ENCODE peak calls at places on chromosomes 6 and 20, in five cellular contexts. H is esophagus squamous epithelium, E is GM23338, G is fibroblast of villous mesenchyme, U is heart left ventricle. J is an unnamed sample.

GRCh38 chr6:19050765-19051164 is 663.6 kb downstream of the RNF144B start:
- DNase-seq in H (no peak), E (no peak), G (no peak), U (no peak), J (no peak)

GRCh38 chr6:14200047-14200446 is 82.5 kb downstream of the CD83 start:
- DNase-seq in H (no peak), E (no peak), G (peak; percentile 8), U (no peak), J (peak; percentile 58)

GRCh38 chr6:163585932-163586437 is 171.5 kb downstream of the QKI start:
- DNase-seq in H (no peak), E (no peak), G (peak; percentile 93), U (peak; percentile 54), J (peak; percentile 95)

GRCh38 chr20:13788167-13788834 is 3.5 kb downstream of the NDUFAF5 start:
- DNase-seq in H (no peak), E (peak; percentile 77), G (peak; percentile 70), U (no peak), J (peak; percentile 90)

GRCh38 chr20:44234566-44235317 is 12.4 kb upstream of the GDAP1L1 start:
- DNase-seq in H (no peak), E (no peak), G (peak; percentile 3), U (no peak), J (no peak)

GRCh38 chr6:40587240-40588069 is at the start of gene LRFN2:
- DNase-seq in H (no peak), E (peak; percentile 90), G (peak; percentile 56), U (peak; percentile 49), J (peak; percentile 75)

GRCh38 chr20:62362991-62363919 is 3.9 kb downstream of the LAMA5 start:
- DNase-seq in H (no peak), E (peak; percentile 63), G (no peak), U (peak; percentile 20), J (no peak)

GRCh38 chr6:83430606-83431544 is at the start of gene ME1:
- DNase-seq in H (no peak), E (peak; percentile 79), G (peak; percentile 83), U (peak; percentile 77), J (peak; percentile 77)

GRCh38 chr6:45946352-45946751 is 69.3 kb downstream of the CLIC5 start:
- DNase-seq in H (no peak), E (peak; percentile 59), G (peak; percentile 91), U (peak; percentile 46), J (peak; percentile 83)

GRCh38 chr6:137233561-137234504 is 14.6 kb upstream of the IFNGR1 start:
- DNase-seq in H (no peak), E (no peak), G (peak; percentile 86), U (peak; percentile 59), J (peak; percentile 92)

GRCh38 chr20:1388706-1389483 is 4.0 kb downstream of the FKBP1A start:
- DNase-seq in H (no peak), E (no peak), G (peak; percentile 45), U (no peak), J (no peak)

GRCh38 chr20:10667077-10667401 is 6.8 kb downstream of the JAG1 start:
- DNase-seq in H (no peak), E (no peak), G (no peak), U (peak; percentile 60), J (no peak)

GRCh38 chr6:136979206-136979605 is 57.1 kb downstream of the SLC35D3 start:
- DNase-seq in H (no peak), E (no peak), G (no peak), U (no peak), J (no peak)

GRCh38 chr6:149264629-149265028 is 52.9 kb upstream of the TAB2 start:
- DNase-seq in H (no peak), E (no peak), G (no peak), U (no peak), J (no peak)

GRCh38 chr6:31466466-31466865 is 31.5 kb upstream of the MICB start:
- DNase-seq in H (no peak), E (no peak), G (no peak), U (no peak), J (no peak)
- H3K4me3 ChIP-seq in H (no peak overlapping the region), E (no peak overlapping the region), G (no peak overlapping the region), U (no peak overlapping the region), J (no peak overlapping the region)

GRCh38 chr20:47217482-47218446 is 138.7 kb downstream of the ZMYND8 start:
- DNase-seq in H (no peak), E (no peak), G (no peak), U (no peak), J (no peak)

GRCh38 chr20:47216819-47217410 is 139.6 kb downstream of the ZMYND8 start:
- DNase-seq in H (no peak), E (no peak), G (no peak), U (no peak), J (no peak)

GRCh38 chr20:47221036-47221625 is 135.4 kb downstream of the ZMYND8 start:
- DNase-seq in H (no peak), E (no peak), G (no peak), U (no peak), J (no peak)

GRCh38 chr20:47222728-47223127 is 133.8 kb downstream of the ZMYND8 start:
- DNase-seq in H (no peak), E (no peak), G (no peak), U (no peak), J (no peak)

DNA sequence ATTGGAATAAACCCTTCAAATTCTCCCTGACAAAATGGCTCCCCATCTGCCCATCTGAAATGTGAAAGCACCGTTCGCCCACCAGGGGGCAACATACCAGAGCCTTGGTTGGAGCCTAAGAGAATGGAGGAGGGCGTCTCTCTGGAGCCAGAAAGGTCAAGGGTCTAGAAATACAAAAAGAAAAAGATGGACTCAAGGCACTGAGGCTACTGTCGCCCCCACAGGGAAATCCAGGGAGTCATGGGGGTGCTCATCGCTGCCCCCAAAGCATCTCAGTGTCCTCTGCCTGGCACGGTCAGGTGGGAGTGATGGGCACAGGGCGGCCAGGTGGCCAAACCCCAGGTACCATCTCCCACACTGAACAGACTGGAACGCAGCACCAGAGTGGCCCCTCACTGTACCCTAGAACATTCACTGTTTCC is 136.3 kb downstream of the ZMYND8 start:
- DNase-seq in H (no peak), E (peak; percentile 85), G (peak; percentile 22), U (no peak), J (peak; percentile 59)
- TF ChIP-seq CTCF in H (peak; percentile 40), E (peak; percentile 92), G (peak; percentile 70), U (no peak), J (peak; percentile 80)

GRCh38 chr6:33324139-33324538 is 6.6 kb upstream of the ZBTB22 start:
- DNase-seq in H (no peak), E (no peak), G (no peak), U (no peak), J (no peak)
- H3K4me3 ChIP-seq in H (peak overlapping the region; percentile 86), E (peak overlapping the region; percentile 80), G (no peak overlapping the region), U (peak overlapping the region; percentile 65), J (no peak overlapping the region)

DNA sequence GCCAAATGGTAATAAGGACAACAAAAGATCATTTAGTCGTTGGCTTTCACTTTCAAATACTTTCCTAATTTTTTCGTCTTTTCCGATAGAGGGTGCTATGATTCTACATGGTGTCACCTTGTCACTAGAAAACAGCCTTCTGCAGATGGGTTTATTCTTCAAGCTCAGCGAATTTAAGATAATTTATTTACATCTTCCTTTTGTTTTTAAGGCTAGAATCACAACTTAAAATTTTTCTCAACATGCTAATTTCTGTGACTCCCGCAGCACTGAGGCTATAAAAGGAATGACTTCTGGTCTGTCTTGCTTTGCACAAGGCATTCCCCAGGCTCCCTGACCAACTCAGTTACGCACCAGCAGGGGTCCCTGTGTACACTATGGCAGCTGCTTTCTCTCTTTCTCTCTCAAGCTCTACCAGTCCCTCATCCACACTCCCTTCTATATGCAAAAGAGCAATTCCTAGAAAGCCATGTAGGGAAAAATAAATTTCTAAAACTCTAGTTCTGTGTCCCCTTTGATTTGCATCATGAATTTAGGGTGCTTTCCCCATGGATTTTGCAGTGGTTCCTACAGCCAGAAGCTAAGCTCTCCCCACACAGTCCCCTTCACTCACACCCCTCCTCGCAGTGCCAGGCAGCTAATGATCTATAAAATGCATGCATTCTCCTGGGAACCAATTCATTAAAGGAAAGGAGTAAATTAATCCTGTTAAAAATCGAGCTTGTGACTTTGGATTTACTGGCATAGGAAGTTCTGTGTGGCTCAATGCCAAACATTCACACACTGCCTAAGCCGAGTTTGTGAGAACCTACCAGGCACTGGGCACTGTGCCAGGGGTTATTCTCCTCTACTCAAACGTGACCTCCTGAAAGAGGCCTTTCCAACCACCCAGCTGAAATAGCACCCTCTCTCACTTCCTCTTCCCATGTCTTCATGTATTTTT is 74.5 kb downstream of the DCDC2 start:
- DNase-seq in H (no peak), E (peak; percentile 91), G (peak; percentile 84), U (peak; percentile 71), J (peak; percentile 92)
- TF ChIP-seq CTCF in H (peak; percentile 24), E (peak; percentile 90), G (peak; percentile 78), U (peak; percentile 36), J (peak; percentile 84)

DNA sequence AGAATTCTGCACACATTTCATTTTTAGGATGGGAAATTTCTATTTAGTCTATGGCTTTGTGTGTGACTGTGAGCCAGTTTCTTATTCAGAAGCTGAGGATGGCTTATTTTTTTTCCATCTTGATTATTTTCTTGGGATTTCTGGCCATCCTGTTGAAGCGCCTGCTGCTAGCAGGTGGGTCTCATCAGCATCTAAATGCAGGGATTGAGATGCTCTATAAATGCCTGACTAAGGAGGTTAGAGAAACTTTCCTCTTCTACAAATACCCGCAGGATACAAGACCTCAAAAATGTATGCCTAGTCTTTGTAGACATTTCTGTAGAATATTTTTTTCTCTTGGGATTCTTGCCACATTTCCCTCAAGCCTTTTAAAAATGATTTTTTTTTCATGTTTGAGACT is 138.0 kb upstream of the CCN2 start:
- DNase-seq in H (no peak), E (peak; percentile 35), G (peak; percentile 12), U (no peak), J (no peak)
- H3K4me3 ChIP-seq in H (no peak overlapping the region), E (peak overlapping the region; percentile 27), G (no peak overlapping the region), U (no peak overlapping the region), J (no peak overlapping the region)

GRCh38 chr6:73558624-73559398 is 38.0 kb upstream of the EEF1A1 start:
- DNase-seq in H (no peak), E (peak; percentile 57), G (no peak), U (no peak), J (no peak)
- TF ChIP-seq CTCF in H (no peak), E (no peak), G (no peak), U (no peak), J (no peak)

J was measured in choroid plexus epithelial cell.